ENCODE peak calls at places on chromosomes 13 and 19, in ten cellular contexts. L is heart left ventricle, C is epithelial cell of esophagus, X is breast epithelium, M is transverse colon, U is gastrocnemius medialis, R is ovary, D is lung, I is fibroblast of pulmonary artery, O is BJ. Z is an unnamed sample.

GRCh38 chr19:1066748-1067340 is at the start of gene ARHGAP45:
- DNase-seq in L (peak), C (no peak), X (no peak), M (peak), U (no peak), R (no peak), D (no peak), I (no peak), O (no peak), Z (no peak)

GRCh38 chr13:110894086-110894485 is 20.8 kb downstream of the ANKRD10 start:
- DNase-seq in L (no peak), C (peak), X (no peak), M (no peak), U (no peak), R (no peak), D (no peak), I (no peak), O (no peak), Z (no peak)

GRCh38 chr19:56071151-56071550 is 49.9 kb downstream of the ZNF787 start:
- DNase-seq in L (no peak), C (no peak), X (no peak), M (no peak), U (no peak), R (no peak), D (no peak), I (no peak), O (no peak), Z (no peak)

GRCh38 chr19:49301165-49301865 is 23.7 kb downstream of the SLC6A16 start:
- DNase-seq in L (peak), C (peak), X (peak), M (peak), U (peak), R (no peak), D (peak), I (peak), O (no peak), Z (peak)

GRCh38 chr13:111846396-111847174 is 220.4 kb upstream of the SOX1 start:
- DNase-seq in L (no peak), C (no peak), X (no peak), M (no peak), U (no peak), R (no peak), D (no peak), I (no peak), O (no peak), Z (no peak)

GRCh38 chr13:62320129-62320724 is 904.6 kb upstream of the PCDH20 start:
- DNase-seq in L (no peak), C (peak), X (no peak), M (no peak), U (no peak), R (no peak), D (no peak), I (peak), O (no peak), Z (peak)

GRCh38 chr19:58096884-58097283 is 1.1 kb downstream of the ZSCAN18 start:
- DNase-seq in L (no peak), C (no peak), X (no peak), M (no peak), U (no peak), R (no peak), D (no peak), I (no peak), O (no peak), Z (no peak)

GRCh38 chr19:6021878-6022569 is 44.1 kb upstream of the RANBP3 start:
- DNase-seq in L (peak), C (peak), X (peak), M (peak), U (peak), R (peak), D (peak), I (peak), O (no peak), Z (peak)

GRCh38 chr13:52156724-52157251 is 2.6 kb downstream of the NEK3 start:
- DNase-seq in L (no peak), C (no peak), X (no peak), M (no peak), U (no peak), R (no peak), D (no peak), I (peak), O (no peak), Z (peak)

GRCh38 chr13:22801402-22802003 is 379.3 kb upstream of the SGCG start:
- DNase-seq in L (no peak), C (peak), X (no peak), M (no peak), U (no peak), R (no peak), D (no peak), I (peak), O (no peak), Z (no peak)

GRCh38 chr13:66162470-66162869 is 1067.7 kb downstream of the PCDH9 start:
- DNase-seq in L (no peak), C (no peak), X (no peak), M (no peak), U (no peak), R (no peak), D (no peak), I (no peak), O (no peak), Z (no peak)

GRCh38 chr13:98476538-98476966 is 100.4 kb downstream of the STK24 start:
- DNase-seq in L (peak), C (peak), X (no peak), M (peak), U (no peak), R (no peak), D (peak), I (peak), O (peak), Z (peak)

GRCh38 chr13:72405441-72405840 is 322.0 kb downstream of the MZT1 start:
- DNase-seq in L (no peak), C (no peak), X (no peak), M (no peak), U (no peak), R (no peak), D (no peak), I (no peak), O (no peak), Z (no peak)

GRCh38 chr19:1873524-1874473 is 10.4 kb upstream of the KLF16 start:
- DNase-seq in L (peak), C (no peak), X (peak), M (no peak), U (no peak), R (peak), D (no peak), I (no peak), O (no peak), Z (no peak)

GRCh38 chr19:23273594-23274412 is 23.6 kb upstream of the ZNF724 start:
- DNase-seq in L (peak), C (peak), X (peak), M (peak), U (peak), R (peak), D (peak), I (peak), O (peak), Z (peak)

GRCh38 chr19:19078801-19079200 is 15.0 kb downstream of the SLC25A42 start:
- DNase-seq in L (no peak), C (no peak), X (no peak), M (no peak), U (no peak), R (no peak), D (no peak), I (no peak), O (no peak), Z (no peak)

GRCh38 chr13:21074601-21075302 is 13.4 kb upstream of the LATS2 start:
- DNase-seq in L (peak), C (no peak), X (no peak), M (no peak), U (no peak), R (peak), D (no peak), I (no peak), O (no peak), Z (peak)

GRCh38 chr13:111202745-111203144 is 87.6 kb downstream of the ARHGEF7 start:
- DNase-seq in L (no peak), C (peak), X (no peak), M (no peak), U (no peak), R (no peak), D (no peak), I (peak), O (no peak), Z (peak)

GRCh38 chr13:40376296-40376849 is 290.1 kb downstream of the FOXO1 start:
- DNase-seq in L (no peak), C (no peak), X (no peak), M (no peak), U (no peak), R (no peak), D (no peak), I (no peak), O (no peak), Z (no peak)

GRCh38 chr19:30520735-30521479 is 148.7 kb downstream of the ZNF536 start:
- DNase-seq in L (no peak), C (no peak), X (no peak), M (no peak), U (no peak), R (no peak), D (no peak), I (no peak), O (no peak), Z (no peak)

GRCh38 chr13:66405908-66406802 is 824.0 kb downstream of the PCDH9 start:
- DNase-seq in L (no peak), C (peak), X (no peak), M (no peak), U (no peak), R (no peak), D (no peak), I (peak), O (peak), Z (peak)

GRCh38 chr13:71672527-71672926 is 194.5 kb downstream of the DACH1 start:
- DNase-seq in L (no peak), C (no peak), X (no peak), M (no peak), U (no peak), R (no peak), D (no peak), I (peak), O (no peak), Z (no peak)

DNA sequence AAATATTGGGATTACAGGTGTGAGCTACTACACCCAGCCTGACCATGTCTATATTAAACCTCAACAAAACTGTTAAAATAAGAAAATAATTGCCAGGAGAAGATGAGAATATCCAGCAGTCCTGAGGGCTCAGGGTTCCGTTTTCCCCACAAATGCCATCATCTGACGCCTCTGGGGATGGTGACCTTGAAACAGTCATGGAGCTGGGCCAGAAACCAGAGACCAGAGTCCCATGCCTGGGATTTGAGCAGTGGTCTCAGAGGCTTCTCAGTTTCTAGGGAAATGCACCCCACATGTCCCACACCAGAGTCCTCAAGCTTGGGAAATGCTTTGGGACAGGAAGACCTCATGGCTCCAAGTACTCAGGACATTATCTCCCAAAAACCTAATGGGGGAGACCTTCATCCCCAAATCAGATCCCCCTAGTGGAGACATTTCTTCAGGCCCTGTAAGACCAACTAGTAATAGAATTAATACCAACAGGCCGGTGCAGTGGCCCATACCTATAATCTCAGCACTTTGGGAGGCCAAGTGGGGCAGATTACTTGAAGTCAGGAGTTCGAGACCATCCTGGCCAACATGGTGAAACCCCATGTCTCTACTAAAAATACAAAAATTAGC is 2.9 kb upstream of the MAP1S start:
- DNase-seq in L (no peak), C (no peak), X (no peak), M (no peak), U (no peak), R (no peak), D (no peak), I (no peak), O (no peak), Z (no peak)
- TF ChIP-seq CTCF in L (no peak), C (no peak), X (no peak), M (no peak), U (no peak), R (no peak), D (no peak), I (peak), O (peak), Z (no peak)

GRCh38 chr19:17418710-17419109 is 1.1 kb upstream of the MVB12A start:
- DNase-seq in L (no peak), C (no peak), X (no peak), M (no peak), U (no peak), R (no peak), D (no peak), I (no peak), O (no peak), Z (no peak)
- H3K4me3 ChIP-seq in L (no peak), C (peak), X (no peak), M (peak), U (no peak), R (no peak), D (no peak), I (peak), O (no peak), Z (no peak)

GRCh38 chr19:41802770-41803169 is 6.4 kb downstream of the CEACAM3 start:
- DNase-seq in L (no peak), C (no peak), X (no peak), M (no peak), U (no peak), R (no peak), D (no peak), I (no peak), O (no peak), Z (no peak)
- TF ChIP-seq CTCF in L (no peak), C (no peak), X (no peak), M (no peak), U (no peak), R (no peak), D (no peak), I (no peak), O (no peak), Z (no peak)

GRCh38 chr19:40059624-40060023 is 3.6 kb upstream of the ZNF780B start:
- DNase-seq in L (no peak), C (no peak), X (no peak), M (no peak), U (no peak), R (no peak), D (no peak), I (no peak), O (no peak), Z (no peak)

GRCh38 chr19:40056505-40056904 is 474 bp upstream of the ZNF780B start:
- DNase-seq in L (no peak), C (no peak), X (no peak), M (no peak), U (no peak), R (no peak), D (no peak), I (no peak), O (no peak), Z (no peak)

GRCh38 chr19:40055049-40055448 is 982 bp downstream of the ZNF780B start:
- DNase-seq in L (no peak), C (no peak), X (no peak), M (no peak), U (no peak), R (no peak), D (no peak), I (no peak), O (no peak), Z (no peak)

GRCh38 chr19:40055832-40056504 is at the start of gene ZNF780B:
- DNase-seq in L (peak), C (peak), X (peak), M (peak), U (peak), R (peak), D (peak), I (peak), O (peak), Z (peak)

DNA sequence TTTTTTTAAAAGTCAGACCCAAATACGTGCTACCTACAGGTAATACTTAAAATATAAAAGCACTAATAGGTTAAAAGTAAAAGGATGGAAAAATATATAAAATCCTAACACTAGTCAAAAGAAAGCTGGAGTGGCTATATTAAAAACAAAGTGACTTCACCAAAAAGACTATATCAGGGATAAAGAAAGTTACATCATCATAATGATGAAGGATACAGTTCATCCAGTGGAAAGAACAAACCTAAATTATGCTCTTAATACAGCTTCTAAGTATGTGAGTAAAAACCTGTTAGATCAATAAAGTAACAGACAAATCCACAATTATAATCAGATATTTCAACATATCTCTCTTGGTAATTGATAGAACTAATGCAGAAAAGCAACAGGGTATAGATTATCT is 1.1 kb upstream of the ZNF780B start:
- DNase-seq in L (no peak), C (no peak), X (no peak), M (no peak), U (no peak), R (no peak), D (no peak), I (no peak), O (no peak), Z (no peak)
- H3K4me3 ChIP-seq in L (no peak), C (no peak), X (no peak), M (no peak), U (no peak), R (no peak), D (no peak), I (no peak), O (no peak), Z (no peak)

GRCh38 chr19:34246340-34246739 is 8.0 kb upstream of the GARRE1 start:
- DNase-seq in L (no peak), C (no peak), X (no peak), M (no peak), U (no peak), R (no peak), D (no peak), I (no peak), O (no peak), Z (peak)

GRCh38 chr19:34243876-34244578 is 10.3 kb upstream of the GARRE1 start:
- DNase-seq in L (no peak), C (no peak), X (no peak), M (no peak), U (no peak), R (no peak), D (no peak), I (no peak), O (no peak), Z (no peak)

GRCh38 chr19:34248941-34249340 is 5.4 kb upstream of the GARRE1 start:
- DNase-seq in L (no peak), C (no peak), X (no peak), M (no peak), U (no peak), R (no peak), D (no peak), I (no peak), O (no peak), Z (no peak)

GRCh38 chr19:34241513-34242337 is 12.6 kb upstream of the GARRE1 start:
- DNase-seq in L (no peak), C (peak), X (peak), M (peak), U (no peak), R (no peak), D (peak), I (no peak), O (no peak), Z (no peak)

DNA sequence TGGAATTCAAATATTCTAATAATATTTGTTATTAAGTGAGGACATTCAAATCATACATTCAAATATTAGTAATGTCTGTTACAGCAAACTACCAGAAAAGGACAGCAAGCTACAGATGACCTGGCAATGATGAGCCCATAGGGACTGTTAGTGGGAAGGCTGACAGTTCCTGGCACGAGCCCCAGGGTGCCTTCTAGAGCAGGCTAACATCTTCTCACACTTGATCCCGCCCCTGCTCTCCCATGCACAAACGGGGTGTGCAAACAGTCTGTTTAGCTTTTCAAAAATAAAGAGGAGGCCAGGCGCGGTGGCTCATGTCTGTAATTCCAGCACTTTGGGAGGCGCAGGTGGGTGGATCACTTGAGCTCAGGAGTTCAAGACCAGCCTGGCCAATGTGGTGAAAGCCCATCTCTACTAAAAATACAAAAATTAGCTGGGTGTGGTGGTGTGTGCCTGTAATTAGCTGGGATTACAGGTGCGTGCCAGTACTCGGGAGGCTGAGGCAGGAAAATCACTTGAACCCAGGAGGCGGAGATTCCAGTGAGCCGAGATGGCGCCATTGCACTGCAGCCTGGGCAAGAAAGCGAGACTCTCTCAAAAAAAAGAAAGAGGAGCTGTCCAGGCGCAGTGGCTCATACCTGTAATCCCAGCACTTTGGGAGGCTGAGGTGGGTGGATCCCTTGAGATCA is 9.6 kb upstream of the GARRE1 start:
- DNase-seq in L (no peak), C (no peak), X (no peak), M (no peak), U (no peak), R (no peak), D (no peak), I (no peak), O (no peak), Z (no peak)
- TF ChIP-seq CTCF in L (no peak), C (no peak), X (no peak), M (no peak), U (no peak), R (no peak), D (no peak), I (no peak), O (no peak), Z (no peak)

DNA sequence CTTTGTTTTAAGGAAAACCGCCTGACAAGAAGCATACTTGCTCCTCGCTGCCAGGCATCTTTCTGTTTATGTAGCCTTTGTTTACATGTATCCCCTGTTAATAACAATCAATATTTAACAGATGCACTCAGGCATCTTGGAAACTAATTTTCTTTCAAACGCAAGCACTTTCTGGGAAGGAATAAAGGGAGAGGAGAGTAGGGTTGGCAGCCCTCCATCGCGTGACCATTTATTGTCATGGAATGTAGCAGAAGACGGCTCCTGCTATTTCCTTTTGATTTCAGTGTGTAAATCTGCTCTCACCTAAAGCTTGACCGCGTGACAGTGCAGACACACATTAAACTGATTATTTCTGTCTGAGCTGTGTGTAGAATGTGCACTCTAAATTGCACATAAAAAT is 223.3 kb upstream of the MAB21L1 start:
- DNase-seq in L (no peak), C (no peak), X (no peak), M (peak), U (no peak), R (peak), D (no peak), I (no peak), O (peak), Z (peak)
- H3K4me3 ChIP-seq in L (no peak), C (no peak), X (peak), M (no peak), U (no peak), R (no peak), D (no peak), I (no peak), O (peak), Z (peak)

GRCh38 chr19:40585677-40586422 is 9.2 kb downstream of the SHKBP1 start:
- DNase-seq in L (no peak), C (peak), X (no peak), M (no peak), U (no peak), R (no peak), D (peak), I (peak), O (no peak), Z (peak)

GRCh38 chr19:40583283-40583682 is 6.6 kb downstream of the SHKBP1 start:
- DNase-seq in L (no peak), C (no peak), X (no peak), M (no peak), U (no peak), R (no peak), D (no peak), I (no peak), O (no peak), Z (no peak)

GRCh38 chr19:40582467-40582866 is 5.8 kb downstream of the SHKBP1 start:
- DNase-seq in L (no peak), C (no peak), X (no peak), M (no peak), U (no peak), R (no peak), D (no peak), I (no peak), O (no peak), Z (no peak)

GRCh38 chr19:40585241-40585640 is 8.6 kb downstream of the SHKBP1 start:
- DNase-seq in L (no peak), C (no peak), X (no peak), M (no peak), U (no peak), R (no peak), D (no peak), I (no peak), O (no peak), Z (no peak)

GRCh38 chr19:40584007-40584406 is 7.3 kb downstream of the SHKBP1 start:
- DNase-seq in L (no peak), C (peak), X (no peak), M (no peak), U (no peak), R (no peak), D (no peak), I (no peak), O (no peak), Z (no peak)
- TF ChIP-seq CTCF in L (no peak), C (peak), X (no peak), M (no peak), U (no peak), R (no peak), D (no peak), I (peak), O (peak), Z (peak)

Z was measured in astrocyte of the spinal cord.